ENCODE peak calls at places on chromosome 1, in ten cellular contexts. U is A549, W is GM23338, N is PC-9, Q is stomach, Y is adrenal gland, J is psoas muscle, T is neural progenitor cell, B is left ventricle myocardium inferior, D is transverse colon. K is an unnamed sample.

GRCh38 chr1:212614398-212615091 is 6.0 kb downstream of the ATF3 start:
- DNase-seq in U (no peak), W (no peak), N (no peak), Q (no peak), Y (no peak), J (no peak), T (no peak), B (no peak), D (no peak), K (no peak)

GRCh38 chr1:25198731-25199231 is 33.5 kb downstream of the SYF2 start:
- DNase-seq in U (no peak), W (peak; percentile 44), N (no peak), Q (peak; percentile 72), Y (no peak), J (no peak), T (peak; percentile 41), B (peak; percentile 20), D (peak; percentile 53), K (peak; percentile 22)

GRCh38 chr1:222288056-222288455 is 259.8 kb downstream of the HHIPL2 start:
- DNase-seq in U (peak; percentile 2), W (no peak), N (peak; percentile 87), Q (no peak), Y (peak; percentile 23), J (no peak), T (no peak), B (no peak), D (no peak), K (no peak)

GRCh38 chr1:23178931-23179330 is 10.3 kb upstream of the LUZP1 start:
- DNase-seq in U (peak; percentile 52), W (peak; percentile 52), N (no peak), Q (no peak), Y (no peak), J (no peak), T (peak; percentile 18), B (no peak), D (no peak), K (no peak)

GRCh38 chr1:196063307-196063706 is 544.9 kb downstream of the KCNT2 start:
- DNase-seq in U (peak; percentile 40), W (no peak), N (no peak), Q (no peak), Y (no peak), J (no peak), T (no peak), B (no peak), D (no peak), K (no peak)

GRCh38 chr1:184771190-184771691 is 16.6 kb upstream of the EDEM3 start:
- DNase-seq in U (no peak), W (no peak), N (no peak), Q (peak; percentile 33), Y (no peak), J (no peak), T (peak; percentile 23), B (no peak), D (peak; percentile 13), K (no peak)

GRCh38 chr1:235329139-235329808 is 904 bp downstream of the GGPS1 start:
- DNase-seq in U (peak; percentile 50), W (peak; percentile 47), N (peak; percentile 42), Q (peak; percentile 48), Y (peak; percentile 26), J (peak; percentile 57), T (peak; percentile 70), B (no peak), D (peak; percentile 51), K (no peak)

GRCh38 chr1:212700892-212701819 is 1.5 kb upstream of the BATF3 start:
- DNase-seq in U (peak; percentile 74), W (peak; percentile 72), N (no peak), Q (peak; percentile 39), Y (peak; percentile 57), J (peak; percentile 62), T (peak; percentile 70), B (peak; percentile 46), D (peak; percentile 39), K (no peak)

GRCh38 chr1:46519209-46519608 is 29.6 kb downstream of the DMBX1 start:
- DNase-seq in U (no peak), W (no peak), N (peak; percentile 36), Q (no peak), Y (no peak), J (no peak), T (no peak), B (no peak), D (no peak), K (no peak)
- H3K4me1 ChIP-seq in U (peaks cover 80% of the 10 kb centered on the region), W (peaks cover 43% of the 10 kb centered on the region), N (peaks cover 83% of the 10 kb centered on the region), Q (peaks cover 32% of the 10 kb centered on the region), Y (peaks cover 11% of the 10 kb centered on the region), J (no peaks in the 10 kb centered on the region), T (peaks cover 48% of the 10 kb centered on the region), B (peaks cover 8% of the 10 kb centered on the region), D (peaks cover 30% of the 10 kb centered on the region), K (no peaks in the 10 kb centered on the region)

GRCh38 chr1:226604846-226605572 is 56.4 kb downstream of the STUM start:
- DNase-seq in U (no peak), W (no peak), N (peak; percentile 32), Q (no peak), Y (no peak), J (no peak), T (no peak), B (no peak), D (no peak), K (no peak)

GRCh38 chr1:226603976-226604845 is 55.6 kb downstream of the STUM start:
- DNase-seq in U (no peak), W (peak; percentile 71), N (no peak), Q (no peak), Y (no peak), J (no peak), T (peak; percentile 84), B (no peak), D (no peak), K (no peak)

GRCh38 chr1:226601456-226601855 is 52.9 kb downstream of the STUM start:
- DNase-seq in U (no peak), W (no peak), N (no peak), Q (no peak), Y (no peak), J (no peak), T (no peak), B (no peak), D (no peak), K (no peak)

GRCh38 chr1:226602186-226603029 is 53.8 kb downstream of the STUM start:
- DNase-seq in U (no peak), W (no peak), N (no peak), Q (no peak), Y (no peak), J (peak; percentile 83), T (no peak), B (peak; percentile 66), D (peak; percentile 26), K (no peak)

DNA sequence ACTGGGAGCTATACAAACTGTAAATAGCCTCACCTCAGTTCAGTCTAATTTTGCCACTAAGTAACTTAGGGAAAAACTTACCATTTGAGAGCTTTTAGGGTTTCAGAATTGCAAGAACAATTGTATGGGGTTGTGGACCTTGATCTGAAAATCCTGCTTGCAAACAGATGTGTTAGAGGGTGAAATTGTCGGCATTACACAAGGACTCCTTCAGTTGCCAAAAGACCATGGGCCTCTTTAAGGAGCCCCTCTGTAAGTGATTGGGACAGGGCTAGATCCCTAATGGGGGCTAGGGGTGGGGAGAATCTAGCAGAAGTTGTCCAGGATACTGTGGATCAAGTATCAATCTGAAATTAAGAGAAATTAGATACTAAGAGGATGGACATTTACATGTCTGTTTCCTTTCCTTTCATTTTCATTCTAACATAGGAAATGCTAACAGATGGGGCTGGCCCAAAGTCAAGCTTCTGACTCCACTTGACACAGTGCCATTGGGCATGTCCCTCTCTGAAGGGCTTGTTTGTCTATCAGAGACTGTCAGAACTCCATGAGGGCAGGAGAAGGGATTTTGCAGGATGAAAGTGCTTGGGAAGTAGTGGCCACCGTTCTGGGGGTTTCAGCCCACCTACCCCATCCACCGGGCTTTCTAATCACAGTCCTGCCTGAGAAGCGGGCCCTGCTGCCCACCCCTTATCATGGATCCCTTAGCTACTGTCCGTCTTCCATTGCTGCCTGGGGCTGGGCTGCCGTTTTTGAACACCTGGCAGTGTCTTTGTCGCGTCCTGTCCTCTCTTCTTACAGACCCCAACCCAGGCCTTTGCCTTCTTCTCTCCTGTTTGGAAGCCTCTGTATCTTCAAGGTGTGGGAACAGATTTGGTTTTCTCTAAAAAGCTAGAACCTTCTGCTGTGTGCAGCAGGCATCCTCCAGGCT is 54.7 kb downstream of the STUM start:
- DNase-seq in U (no peak), W (no peak), N (no peak), Q (peak; percentile 69), Y (peak; percentile 48), J (peak; percentile 72), T (no peak), B (peak; percentile 76), D (peak; percentile 40), K (no peak)
- H3K27ac ChIP-seq in U (no peak overlapping the region), W (no peak overlapping the region), N (no peak overlapping the region), Q (peak overlapping the region; percentile 82), Y (peak overlapping the region; percentile 42), J (peak overlapping the region; percentile 62), T (no peak overlapping the region), B (peak overlapping the region; percentile 83), D (peak overlapping the region; percentile 80), K (no peak overlapping the region)

DNA sequence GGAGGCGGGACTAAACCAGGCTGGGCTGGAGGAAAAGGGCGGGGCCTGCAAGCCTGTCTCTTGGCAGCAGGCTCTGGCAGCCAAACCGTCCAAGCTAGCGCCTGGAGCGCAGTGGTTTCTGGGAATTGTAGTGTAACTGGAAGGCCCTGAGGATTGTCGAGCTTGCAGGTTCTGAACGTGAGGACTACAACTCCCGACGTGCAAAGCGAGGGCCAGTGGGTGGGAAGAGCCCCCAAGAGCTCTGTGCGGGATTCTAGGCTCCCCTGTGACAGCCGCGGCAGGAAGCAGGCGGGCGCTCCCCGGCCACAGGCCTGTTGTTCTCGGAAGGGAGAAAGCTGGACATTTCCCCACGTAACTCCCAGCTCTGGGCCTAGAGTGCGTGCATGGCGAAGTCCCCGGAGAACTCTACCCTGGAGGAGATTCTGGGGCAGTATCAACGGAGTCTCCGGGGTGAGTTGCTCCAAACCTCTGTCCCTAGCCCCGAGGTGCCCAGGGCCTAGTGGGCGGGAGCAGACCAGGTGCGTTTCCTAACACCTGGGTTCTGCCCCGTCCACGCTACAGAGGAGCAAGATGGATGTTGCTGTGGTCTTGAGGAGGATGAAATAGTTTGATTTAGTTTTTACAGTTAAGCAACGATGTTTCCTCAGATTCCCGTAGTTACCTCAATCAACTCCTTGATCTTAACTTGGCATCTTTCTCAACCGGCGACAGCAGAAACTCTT is at the start of gene SDCCAG8:
- DNase-seq in U (peak; percentile 100), W (peak; percentile 99), N (peak; percentile 98), Q (peak; percentile 97), Y (peak; percentile 99), J (peak; percentile 99), T (peak; percentile 99), B (peak; percentile 97), D (peak; percentile 98), K (peak; percentile 96)
- TF ChIP-seq CTCF in U (no peak), W (no peak), N (no peak), Q (no peak), Y (no peak), J (no peak), T (no peak), B (no peak), D (peak; percentile 11), K (no peak)

GRCh38 chr1:156110252-156110651 is 4.3 kb upstream of the LMNA start:
- DNase-seq in U (no peak), W (no peak), N (no peak), Q (no peak), Y (no peak), J (no peak), T (no peak), B (no peak), D (no peak), K (no peak)

GRCh38 chr1:156111355-156111962 is 3.1 kb upstream of the LMNA start:
- DNase-seq in U (no peak), W (no peak), N (no peak), Q (no peak), Y (no peak), J (no peak), T (no peak), B (no peak), D (no peak), K (no peak)

GRCh38 chr1:156114101-156114918 is at the start of gene LMNA:
- DNase-seq in U (peak; percentile 96), W (peak; percentile 98), N (peak; percentile 90), Q (peak; percentile 94), Y (peak; percentile 97), J (peak; percentile 98), T (peak; percentile 80), B (peak; percentile 91), D (peak; percentile 94), K (peak; percentile 95)

GRCh38 chr1:156113263-156114004 is 1.1 kb upstream of the LMNA start:
- DNase-seq in U (no peak), W (no peak), N (no peak), Q (no peak), Y (no peak), J (no peak), T (peak; percentile 26), B (no peak), D (no peak), K (no peak)

DNA sequence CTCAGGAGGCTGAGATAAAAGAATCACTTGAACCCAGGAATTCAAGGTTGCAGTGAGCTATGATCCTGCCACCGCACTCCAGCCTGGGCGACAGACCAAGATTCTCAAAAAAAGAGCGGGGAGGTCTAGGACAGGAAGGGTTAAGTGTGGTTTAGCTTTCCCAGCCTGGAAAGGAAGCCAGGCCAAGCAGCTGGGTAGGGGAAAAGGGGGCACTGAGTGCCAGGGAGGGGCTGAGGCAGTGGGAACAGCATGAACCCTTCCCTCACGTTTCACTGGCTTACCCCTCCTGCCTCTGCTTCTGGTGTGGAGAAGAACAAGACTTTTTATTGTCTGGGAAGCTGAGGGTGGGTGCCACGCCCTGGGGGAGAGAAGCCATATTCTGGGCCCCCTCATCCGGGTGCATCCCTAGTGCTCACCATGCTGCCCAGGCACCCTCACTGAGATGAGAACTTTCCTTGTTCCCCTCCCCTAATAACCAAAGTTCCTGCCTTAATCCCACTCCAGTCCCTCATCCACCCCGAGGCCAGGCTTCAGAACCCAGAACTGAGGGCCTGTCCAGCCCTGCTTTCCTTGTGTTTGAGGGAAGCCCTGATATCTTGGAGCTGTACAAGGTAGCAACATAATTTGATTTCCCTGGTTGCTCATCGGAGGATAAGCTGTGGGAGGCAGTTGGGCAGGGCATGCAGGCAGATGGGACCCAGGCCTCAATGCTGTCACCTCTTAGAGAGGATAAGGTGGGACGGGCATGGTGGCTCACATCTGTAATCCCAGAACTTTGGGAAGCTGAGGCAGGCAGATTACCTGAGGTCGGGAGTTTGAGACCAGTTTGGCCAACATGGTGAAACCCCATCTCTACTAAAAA is 2.0 kb upstream of the LMNA start:
- DNase-seq in U (no peak), W (no peak), N (no peak), Q (no peak), Y (no peak), J (no peak), T (no peak), B (no peak), D (no peak), K (no peak)
- H3K4me1 ChIP-seq in U (peaks cover 51% of the 10 kb centered on the region), W (peaks cover 27% of the 10 kb centered on the region), N (peaks cover 65% of the 10 kb centered on the region), Q (peaks cover 61% of the 10 kb centered on the region), Y (peaks cover 24% of the 10 kb centered on the region), J (peaks cover 53% of the 10 kb centered on the region), T (peaks cover 14% of the 10 kb centered on the region), B (peaks cover 56% of the 10 kb centered on the region), D (peaks cover 33% of the 10 kb centered on the region), K (peaks cover 20% of the 10 kb centered on the region)